ENCODE peak calls at places on chromosomes 13 and 19, in nine cellular contexts. J is HepG2, K is HCT116, Q is upper lobe of left lung, O is gastrocnemius medialis, C is right lobe of liver, R is body of pancreas, H is A549, G is heart left ventricle. A is an unnamed sample.

GRCh38 chr13:93169980-93170379 is 56.6 kb upstream of the GPC6 start:
- ATAC-seq in O (no peak), K (no peak), J (peak), H (peak), R (no peak), C (peak), Q (no peak), G (peak), A (no peak)

GRCh38 chr13:42466123-42466522 is 107.8 kb upstream of the TNFSF11 start:
- ATAC-seq in J (no peak), R (no peak), G (no peak), C (no peak), Q (no peak), O (no peak), K (no peak), H (no peak), A (no peak)

GRCh38 chr19:3565177-3565576 is 7.6 kb upstream of the HMG20B start:
- ATAC-seq in C (no peak), O (no peak), J (peak), G (no peak), Q (no peak), K (peak), R (no peak), H (peak), A (no peak)

GRCh38 chr19:36051236-36051635 is 2.8 kb downstream of the THAP8 start:
- ATAC-seq in G (no peak), K (no peak), Q (no peak), J (peak), C (no peak), H (no peak), R (no peak), O (no peak), A (no peak)

GRCh38 chr19:18233224-18233825 is 7.1 kb upstream of the PDE4C start:
- ATAC-seq in C (peak), J (peak), H (peak), O (peak), R (peak), Q (peak), G (peak), K (peak), A (peak)

GRCh38 chr19:50804420-50805272 is 14.4 kb downstream of the ACP4 start:
- ATAC-seq in C (peak), J (peak), K (peak), Q (peak), H (peak), R (peak), G (peak), O (peak), A (peak)

GRCh38 chr13:78977311-78977710 is 318.4 kb upstream of the OBI1 start:
- ATAC-seq in C (no peak), Q (no peak), G (no peak), H (no peak), J (no peak), R (no peak), K (no peak), O (no peak), A (no peak)

GRCh38 chr19:45215391-45216191 is 29.6 kb downstream of the EXOC3L2 start:
- ATAC-seq in R (peak), C (peak), J (peak), G (no peak), K (no peak), H (no peak), Q (no peak), O (no peak), A (peak)

GRCh38 chr13:52925775-52926285 is 77.4 kb upstream of the PCDH8 start:
- ATAC-seq in O (peak), K (no peak), G (peak), R (no peak), C (no peak), J (peak), Q (no peak), H (no peak), A (no peak)

GRCh38 chr19:39144487-39145071 is 19.0 kb downstream of the PAK4 start:
- ATAC-seq in C (peak), Q (peak), K (no peak), O (no peak), J (peak), H (peak), R (peak), G (peak), A (peak)

GRCh38 chr13:34567558-34567957 is 374.5 kb upstream of the NBEA start:
- ATAC-seq in O (no peak), H (no peak), C (no peak), J (peak), K (no peak), G (no peak), R (peak), Q (no peak), A (no peak)

GRCh38 chr13:28357846-28358496 is 137.0 kb downstream of the FLT1 start:
- ATAC-seq in G (peak), H (no peak), O (no peak), K (no peak), J (no peak), R (no peak), Q (no peak), C (peak), A (no peak)

GRCh38 chr19:30662211-30662861 is 290.2 kb downstream of the ZNF536 start:
- ATAC-seq in Q (no peak), G (no peak), J (peak), H (no peak), O (no peak), C (peak), K (no peak), R (peak), A (no peak)

GRCh38 chr13:31719214-31719613 is 20.1 kb upstream of the RXFP2 start:
- ATAC-seq in J (no peak), Q (no peak), O (no peak), R (no peak), K (no peak), C (peak), H (no peak), G (no peak), A (no peak)

GRCh38 chr13:35720690-35721554 is 244.4 kb upstream of the MAB21L1 start:
- ATAC-seq in C (peak), J (peak), Q (no peak), K (peak), R (peak), G (peak), O (no peak), H (peak), A (no peak)

GRCh38 chr19:18999896-19000620 is 33.3 kb downstream of the SUGP2 start:
- ATAC-seq in J (peak), C (peak), H (peak), K (peak), G (no peak), R (no peak), Q (no peak), O (no peak), A (no peak)

GRCh38 chr19:51139299-51140018 is 2.6 kb upstream of the SIGLEC7 start:
- ATAC-seq in R (no peak), H (no peak), C (peak), Q (no peak), K (no peak), J (no peak), G (peak), O (no peak), A (no peak)

GRCh38 chr19:41998246-41999020 is 4.4 kb upstream of the ATP1A3 start:
- ATAC-seq in G (peak), H (peak), R (no peak), K (peak), O (peak), C (no peak), Q (no peak), J (peak), A (peak)

DNA sequence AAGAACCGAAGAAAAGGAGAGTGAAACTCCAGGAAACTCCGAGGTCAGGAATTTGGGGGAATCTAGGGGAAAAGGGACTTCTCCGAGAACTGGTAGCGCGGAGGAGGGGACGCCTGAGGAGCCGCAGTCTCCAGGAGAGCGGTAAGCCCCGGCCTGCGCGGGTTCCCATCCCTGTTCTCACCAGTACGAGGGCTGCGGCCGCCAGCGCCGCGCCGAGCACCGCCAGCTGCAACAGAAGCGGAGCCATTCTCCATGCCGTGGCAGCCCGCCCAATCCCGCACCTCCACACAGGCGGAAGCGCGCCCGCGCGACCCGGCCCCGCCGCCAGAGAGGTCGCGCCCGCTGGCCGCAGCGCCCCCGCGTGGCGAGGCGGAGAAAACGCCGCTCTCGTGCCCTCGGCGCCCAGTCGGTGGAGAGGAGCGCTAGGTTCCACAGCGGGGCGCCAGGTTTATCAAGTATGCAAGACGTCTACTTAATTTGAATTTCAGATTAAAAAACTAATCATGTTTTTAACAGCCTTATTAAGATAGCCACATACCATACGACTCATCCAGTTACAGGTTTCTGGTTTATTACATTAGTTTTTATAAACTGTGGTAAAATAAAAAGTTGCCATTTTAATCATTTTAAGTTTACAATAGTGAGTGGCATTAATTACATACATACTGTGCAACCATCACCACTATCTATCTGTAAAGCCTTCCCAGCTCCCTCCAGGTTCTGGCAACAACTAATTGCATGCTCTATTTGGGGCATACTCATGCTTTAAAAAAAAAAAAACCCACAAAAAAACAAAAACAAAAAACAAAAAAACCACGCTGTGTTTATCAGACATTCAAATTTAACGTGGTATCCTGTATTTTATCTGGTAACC is at the start of gene ALG5:
- ATAC-seq in H (peak), K (peak), R (peak), J (peak), G (peak), C (peak), O (peak), Q (peak), A (peak)
- TF ChIP-seq POLR2A in H (peak), K (peak), R (peak), J (peak), G (peak), C (peak), O (peak), Q (no peak), A (peak)

GRCh38 chr19:47608908-47609879 is at the start of gene BICRA:
- ATAC-seq in J (peak), G (peak), R (peak), Q (peak), H (peak), C (peak), K (peak), O (peak), A (peak)
- H3K27ac ChIP-seq in J (peak), G (peak), R (peak), Q (peak), H (peak), C (peak), K (peak), O (peak), A (peak)

DNA sequence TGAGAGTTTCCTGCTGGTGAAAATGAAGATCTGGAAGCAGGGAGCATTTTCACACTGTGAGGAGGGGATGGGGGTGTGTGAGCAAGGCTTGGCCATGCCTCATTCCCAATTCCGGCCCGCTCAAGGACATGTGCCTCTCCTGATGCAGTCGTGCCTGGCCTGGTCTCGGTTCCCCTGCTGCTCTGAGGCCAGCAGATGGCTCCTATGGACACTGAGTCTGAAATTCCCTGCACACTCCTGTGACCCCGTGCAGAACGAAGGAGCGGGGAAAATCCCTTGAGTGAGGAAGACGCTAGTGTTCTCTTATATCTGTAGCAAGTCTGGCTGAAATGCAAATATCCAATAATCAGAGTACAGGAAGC is 363 bp upstream of the ZNF763 start:
- ATAC-seq in H (no peak), R (peak), C (peak), J (peak), Q (peak), K (no peak), G (peak), O (peak), A (peak)
- TF ChIP-seq CTCF in H (no peak), R (no peak), C (no peak), J (peak), Q (peak), K (no peak), G (peak), O (no peak), A (peak)

GRCh38 chr19:49690656-49691242 is at the start of gene CPT1C:
- ATAC-seq in R (peak), Q (peak), J (no peak), C (peak), G (peak), O (peak), K (peak), H (peak), A (peak)

GRCh38 chr19:49690073-49690655 is 752 bp upstream of the CPT1C start:
- ATAC-seq in K (peak), H (no peak), O (peak), R (peak), G (peak), Q (no peak), J (no peak), C (peak), A (peak)

GRCh38 chr19:49688531-49689132 is 762 bp upstream of the ADM5 start:
- ATAC-seq in K (no peak), H (no peak), J (no peak), Q (no peak), O (no peak), R (no peak), C (peak), G (peak), A (no peak)

GRCh38 chr19:49687566-49688316 is 1.7 kb upstream of the ADM5 start:
- ATAC-seq in G (no peak), O (no peak), K (no peak), H (no peak), Q (no peak), C (peak), R (no peak), J (no peak), A (no peak)

GRCh38 chr19:49689133-49690072 is at the start of gene ADM5:
- ATAC-seq in C (peak), H (peak), J (peak), K (peak), O (peak), R (peak), Q (peak), G (peak), A (peak)
- TF ChIP-seq POLR2A in C (no peak), H (no peak), J (no peak), K (no peak), O (no peak), R (no peak), Q (no peak), G (no peak), A (no peak)

DNA sequence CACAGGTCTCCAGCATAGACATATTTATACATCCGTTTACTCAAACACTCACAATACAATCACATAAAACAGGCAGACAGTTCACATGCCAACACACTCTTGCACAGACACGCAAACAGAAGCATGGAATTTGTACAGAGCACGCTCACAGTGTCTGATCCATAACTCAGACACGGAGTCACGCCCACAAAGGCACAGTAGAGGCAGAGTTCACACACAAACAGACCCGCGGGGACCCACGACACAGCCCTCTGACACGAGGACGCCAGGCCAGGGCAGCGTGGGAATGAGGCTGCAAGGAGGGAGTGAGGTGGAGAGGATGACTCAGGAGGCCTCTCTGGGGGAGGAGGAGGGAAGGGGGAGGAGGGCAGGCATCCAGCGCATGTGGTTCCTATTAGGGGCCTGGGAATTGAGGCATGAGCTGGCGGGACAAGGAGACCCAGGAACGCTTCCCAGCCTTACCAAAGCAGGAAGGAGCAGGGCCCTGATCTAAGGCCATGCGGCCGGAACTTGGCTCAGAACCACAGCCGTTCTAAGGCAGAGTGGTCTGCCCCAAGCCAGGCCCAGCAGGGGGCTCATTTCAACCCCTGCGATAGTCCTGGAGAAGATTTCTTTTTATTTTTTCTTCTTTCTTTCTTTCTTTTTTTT is 9.1 kb upstream of the OLFM2 start:
- ATAC-seq in J (peak), K (peak), R (peak), H (peak), C (peak), O (peak), G (peak), Q (peak), A (peak)
- H3K27ac ChIP-seq in J (no peak), K (no peak), R (no peak), H (peak), C (no peak), O (peak), G (peak), Q (peak), A (peak)